ENCODE peak calls at places on chromosomes 13 and 19, in six cellular contexts. I, V, Z, X, E and G are unnamed samples.

GRCh38 chr19:45767410-45767880 is 1.6 kb downstream of the SIX5 start:
- DNase-seq in I (peak; percentile 93), V (peak; percentile 78), Z (peak; percentile 77), X (peak; percentile 90), E (peak; percentile 92), G (no peak)

GRCh38 chr13:43307921-43308433 is 284.6 kb downstream of the DNAJC15 start:
- DNase-seq in I (peak; percentile 87), V (peak; percentile 86), Z (peak; percentile 80), X (no peak), E (peak; percentile 94), G (no peak)

GRCh38 chr19:36850646-36851442 is at the start of gene ZNF345:
- DNase-seq in I (peak; percentile 95), V (peak; percentile 95), Z (peak; percentile 90), X (peak; percentile 86), E (peak; percentile 95), G (peak; percentile 96)

GRCh38 chr19:55647732-55648656 is at the start of gene CCDC106:
- DNase-seq in I (no peak), V (peak; percentile 55), Z (peak; percentile 64), X (peak; percentile 93), E (peak; percentile 88), G (no peak)

GRCh38 chr13:42671502-42671901 is 97.5 kb downstream of the TNFSF11 start:
- DNase-seq in I (no peak), V (no peak), Z (no peak), X (no peak), E (no peak), G (no peak)

GRCh38 chr13:32164622-32165268 is 133.2 kb downstream of the FRY start:
- DNase-seq in I (no peak), V (peak; percentile 69), Z (no peak), X (no peak), E (no peak), G (no peak)

GRCh38 chr13:91381371-91381770 is 17.1 kb upstream of the GPC5 start:
- DNase-seq in I (no peak), V (no peak), Z (no peak), X (no peak), E (no peak), G (no peak)

GRCh38 chr13:28485551-28485950 is 9.4 kb downstream of the FLT1 start:
- DNase-seq in I (no peak), V (no peak), Z (no peak), X (no peak), E (no peak), G (peak; percentile 57)

GRCh38 chr13:101065314-101065713 is 351.0 kb downstream of the NALCN start:
- DNase-seq in I (no peak), V (no peak), Z (no peak), X (no peak), E (no peak), G (peak; percentile 89)

GRCh38 chr13:31441804-31442487 is 242.2 kb downstream of the B3GLCT start:
- DNase-seq in I (no peak), V (no peak), Z (no peak), X (no peak), E (no peak), G (no peak)

GRCh38 chr19:31334849-31335624 is 14.2 kb downstream of the TSHZ3 start:
- DNase-seq in I (no peak), V (no peak), Z (peak; percentile 4), X (no peak), E (peak; percentile 57), G (no peak)

GRCh38 chr13:68190826-68191225 is 960.7 kb upstream of the PCDH9 start:
- DNase-seq in I (no peak), V (peak; percentile 1), Z (no peak), X (no peak), E (no peak), G (no peak)

GRCh38 chr13:88142653-88143052 is 471.5 kb downstream of the SLITRK5 start:
- DNase-seq in I (no peak), V (no peak), Z (no peak), X (no peak), E (no peak), G (no peak)

GRCh38 chr19:14409157-14410053 is 9.7 kb downstream of the DDX39A start:
- DNase-seq in I (no peak), V (no peak), Z (no peak), X (peak; percentile 80), E (no peak), G (no peak)

GRCh38 chr19:14408641-14409120 is 10.5 kb downstream of the DDX39A start:
- DNase-seq in I (no peak), V (no peak), Z (no peak), X (peak; percentile 80), E (no peak), G (no peak)

GRCh38 chr19:14410775-14411134 is 8.4 kb downstream of the DDX39A start:
- DNase-seq in I (no peak), V (no peak), Z (no peak), X (peak; percentile 84), E (no peak), G (no peak)

GRCh38 chr19:14411161-14411560 is 8.0 kb downstream of the DDX39A start:
- DNase-seq in I (no peak), V (no peak), Z (no peak), X (no peak), E (no peak), G (no peak)

DNA sequence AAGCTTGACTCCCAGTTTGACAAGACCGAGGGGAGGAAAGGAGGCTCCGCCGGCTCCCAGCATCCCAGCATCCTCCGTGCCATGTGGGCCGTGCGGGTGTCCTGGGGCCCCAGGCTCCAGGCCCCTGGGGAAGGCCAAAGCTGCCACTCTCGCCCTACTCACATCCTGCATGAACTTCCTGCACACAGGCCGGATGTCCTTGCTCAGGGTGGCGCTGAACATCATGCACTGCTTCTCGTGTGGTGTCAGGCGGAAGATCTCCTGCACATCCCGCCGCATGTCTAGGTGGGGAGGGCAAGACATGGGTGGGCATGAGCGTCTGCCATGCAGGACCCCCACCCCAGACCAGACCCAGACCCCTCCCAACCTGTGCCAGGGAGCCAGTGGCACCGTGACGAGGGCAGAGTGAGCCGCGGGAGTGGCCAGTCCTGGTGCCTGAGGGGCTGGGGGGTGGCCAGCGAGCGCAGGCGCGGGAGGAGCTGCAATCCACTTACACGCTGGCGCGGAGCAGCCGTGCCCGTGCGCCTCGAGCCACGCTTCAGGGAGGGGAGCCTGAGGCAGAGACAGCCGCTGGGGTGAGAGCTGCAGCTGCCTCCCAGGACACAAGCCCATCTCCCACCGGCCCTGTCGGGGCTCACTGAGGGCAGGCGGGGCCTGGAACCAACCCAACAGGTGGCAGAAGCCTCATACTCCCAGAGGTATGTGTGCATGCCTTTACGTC is 8.9 kb downstream of the DDX39A start:
- DNase-seq in I (no peak), V (no peak), Z (no peak), X (peak; percentile 87), E (no peak), G (no peak)
- TF ChIP-seq POLR2AphosphoS5 in I (no peak), V (no peak), Z (no peak), X (peak; percentile 50), E (no peak), G (no peak)

GRCh38 chr13:77230560-77230959 is 96.3 kb downstream of the MYCBP2 start:
- DNase-seq in I (no peak), V (no peak), Z (no peak), X (no peak), E (no peak), G (no peak)

GRCh38 chr13:77222000-77222690 is 104.7 kb downstream of the MYCBP2 start:
- DNase-seq in I (no peak), V (no peak), Z (no peak), X (no peak), E (no peak), G (no peak)

GRCh38 chr13:77222909-77223308 is 104.0 kb downstream of the MYCBP2 start:
- DNase-seq in I (no peak), V (no peak), Z (no peak), X (no peak), E (no peak), G (no peak)

DNA sequence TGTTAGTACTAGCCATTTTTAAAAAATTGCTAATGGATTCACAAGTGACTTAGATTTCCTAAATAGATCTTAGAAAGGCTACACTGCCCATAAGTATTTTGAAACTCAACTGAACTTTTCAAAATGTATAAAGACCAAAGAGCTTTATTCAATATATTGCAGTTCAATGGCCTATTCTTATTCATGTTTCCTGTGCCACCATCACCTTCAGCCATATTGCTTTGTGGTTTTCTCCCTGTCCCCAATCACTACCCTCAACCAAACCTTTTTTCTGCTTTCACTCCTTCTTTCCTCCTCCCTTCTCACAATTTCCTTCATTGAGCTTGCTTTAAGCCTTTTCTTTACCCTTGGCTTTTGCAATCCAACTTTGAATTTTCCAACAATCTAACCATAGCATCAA is 100.9 kb downstream of the MYCBP2 start:
- DNase-seq in I (no peak), V (no peak), Z (no peak), X (no peak), E (no peak), G (no peak)
- H3K4me1 ChIP-seq in I (no peaks in the 10 kb centered on the region), V (no peaks in the 10 kb centered on the region), Z (no peaks in the 10 kb centered on the region), X (no peaks in the 10 kb centered on the region), E (no peaks in the 10 kb centered on the region), G (no peaks in the 10 kb centered on the region)

GRCh38 chr19:18204394-18205179 is 745 bp upstream of the RAB3A start:
- DNase-seq in I (no peak), V (no peak), Z (peak; percentile 52), X (no peak), E (peak; percentile 86), G (no peak)

GRCh38 chr19:18205180-18205915 is 1.5 kb upstream of the RAB3A start:
- DNase-seq in I (peak; percentile 92), V (no peak), Z (peak; percentile 73), X (peak; percentile 87), E (peak; percentile 96), G (peak; percentile 96)

GRCh38 chr19:18203408-18203862 is 407 bp downstream of the RAB3A start:
- DNase-seq in I (no peak), V (no peak), Z (no peak), X (peak; percentile 91), E (no peak), G (no peak)

GRCh38 chr19:18202759-18203407 is 959 bp downstream of the RAB3A start:
- DNase-seq in I (no peak), V (no peak), Z (no peak), X (peak; percentile 88), E (peak; percentile 76), G (no peak)

GRCh38 chr19:18203863-18204393 is at the start of gene RAB3A:
- DNase-seq in I (peak; percentile 100), V (peak; percentile 99), Z (peak; percentile 100), X (peak; percentile 98), E (peak; percentile 100), G (peak; percentile 100)
- TF ChIP-seq EP300 in I (peak; percentile 85), V (no peak), Z (peak; percentile 83), X (no peak), E (peak; percentile 48), G (peak; percentile 92)

GRCh38 chr19:44746946-44747738 is 1.4 kb upstream of the BCL3 start:
- DNase-seq in I (peak; percentile 97), V (peak; percentile 80), Z (peak; percentile 93), X (peak; percentile 95), E (peak; percentile 98), G (peak; percentile 97)
- TF ChIP-seq POLR2AphosphoS5 in I (no peak), V (no peak), Z (peak; percentile 92), X (peak; percentile 93), E (peak; percentile 95), G (peak; percentile 86)